ENCODE peak calls at places on chromosomes 5 and 9, in four cellular contexts. Z is GM12878, S is HepG2, E is T47D. K is an unnamed sample.

GRCh38 chr5:69083412-69083811 is 10.4 kb upstream of the SLC30A5 start:
- DNase-seq in Z (no peak), E (no peak), S (peak), K (no peak)

GRCh38 chr5:177303925-177304391 is 359 bp downstream of the PRELID1 start:
- DNase-seq in E (no peak), Z (no peak), S (no peak), K (peak)

GRCh38 chr5:6190838-6191237 is 187.5 kb downstream of the MED10 start:
- DNase-seq in S (no peak), E (no peak), Z (no peak), K (no peak)

GRCh38 chr5:5432020-5432707 is 9.7 kb downstream of the ICE1 start:
- DNase-seq in E (no peak), S (no peak), Z (no peak), K (no peak)

GRCh38 chr5:51278458-51279049 is 104.7 kb upstream of the ISL1 start:
- DNase-seq in Z (no peak), E (no peak), S (no peak), K (peak)

GRCh38 chr5:7261049-7261448 is 134.9 kb upstream of the ADCY2 start:
- DNase-seq in S (peak), E (peak), Z (no peak), K (peak)

GRCh38 chr5:128693779-128694178 is 155.7 kb upstream of the FBN2 start:
- DNase-seq in E (no peak), S (no peak), Z (no peak), K (no peak)

GRCh38 chr5:83265318-83265717 is 188.0 kb downstream of the XRCC4 start:
- DNase-seq in Z (no peak), E (peak), S (peak), K (peak)

GRCh38 chr5:22779499-22779898 is 73.6 kb downstream of the CDH12 start:
- DNase-seq in E (no peak), S (no peak), Z (no peak), K (no peak)

GRCh38 chr9:124218438-124219289 is 39.1 kb upstream of the NEK6 start:
- DNase-seq in Z (peak), S (peak), E (no peak), K (no peak)

GRCh38 chr9:94879230-94879629 is 152.7 kb downstream of the AOPEP start:
- DNase-seq in E (no peak), Z (no peak), S (no peak), K (no peak)

GRCh38 chr9:132873403-132873802 is 4.7 kb downstream of the AK8 start:
- DNase-seq in E (no peak), S (no peak), Z (no peak), K (no peak)

GRCh38 chr5:57383093-57383861 is 99.3 kb downstream of the ACTBL2 start:
- DNase-seq in E (no peak), S (peak), Z (no peak), K (peak)

GRCh38 chr9:136016882-136017812 is 56.0 kb upstream of the UBAC1 start:
- DNase-seq in Z (no peak), S (no peak), E (no peak), K (peak)

GRCh38 chr5:58922392-58923171 is 339.7 kb downstream of the RAB3C start:
- DNase-seq in S (no peak), Z (no peak), E (peak), K (no peak)

GRCh38 chr5:138573949-138574670 is 1.1 kb downstream of the HSPA9 start:
- DNase-seq in E (no peak), Z (no peak), S (no peak), K (no peak)

GRCh38 chr5:43042626-43043399 is 2.7 kb upstream of the ANXA2R start:
- DNase-seq in S (no peak), E (no peak), Z (peak), K (peak)

GRCh38 chr9:133199648-133200321 is 9.3 kb downstream of the OBP2B start:
- DNase-seq in S (no peak), Z (no peak), E (no peak), K (no peak)

GRCh38 chr9:37390759-37391158 is 31.7 kb upstream of the GRHPR start:
- DNase-seq in Z (peak), S (peak), E (no peak), K (no peak)

GRCh38 chr9:104784098-104784497 is 20.2 kb downstream of the NIPSNAP3B start:
- DNase-seq in S (no peak), E (no peak), Z (no peak), K (no peak)

GRCh38 chr5:177131711-177132503 is 1.7 kb upstream of the NSD1 start:
- DNase-seq in S (no peak), Z (no peak), E (no peak), K (no peak)

GRCh38 chr5:56123531-56124243 is 109.4 kb downstream of the ANKRD55 start:
- DNase-seq in E (no peak), S (peak), Z (no peak), K (no peak)

GRCh38 chr9:112570731-112571167 is 84.1 kb downstream of the KIAA1958 start:
- DNase-seq in E (no peak), S (peak), Z (no peak), K (no peak)

GRCh38 chr5:3412146-3412545 is 183.5 kb upstream of the IRX1 start:
- DNase-seq in E (no peak), Z (no peak), S (no peak), K (no peak)

GRCh38 chr9:129834489-129835127 is 467 bp downstream of the C9orf78 start:
- DNase-seq in E (no peak), S (peak), Z (no peak), K (peak)

GRCh38 chr5:78594946-78595921 is 53.3 kb downstream of the LHFPL2 start:
- DNase-seq in Z (no peak), E (peak), S (peak), K (no peak)

GRCh38 chr5:23072179-23072578 is 219.0 kb upstream of the CDH12 start:
- DNase-seq in S (no peak), E (no peak), Z (no peak), K (no peak)

GRCh38 chr9:127313042-127313560 is 48.5 kb downstream of the GARNL3 start:
- DNase-seq in Z (no peak), S (no peak), E (no peak), K (no peak)

GRCh38 chr9:27094640-27095039 is 14.4 kb upstream of the TEK start:
- DNase-seq in Z (no peak), S (no peak), E (no peak), K (no peak)

GRCh38 chr9:3028535-3028934 is 184.6 kb upstream of the PUM3 start:
- DNase-seq in S (no peak), E (no peak), Z (no peak), K (no peak)

GRCh38 chr5:135625061-135625460 is 46.3 kb upstream of the CXCL14 start:
- DNase-seq in S (no peak), Z (no peak), E (no peak), K (no peak)

GRCh38 chr5:95887977-95888376 is 65.5 kb upstream of the GLRX start:
- DNase-seq in E (no peak), S (peak), Z (no peak), K (no peak)

DNA sequence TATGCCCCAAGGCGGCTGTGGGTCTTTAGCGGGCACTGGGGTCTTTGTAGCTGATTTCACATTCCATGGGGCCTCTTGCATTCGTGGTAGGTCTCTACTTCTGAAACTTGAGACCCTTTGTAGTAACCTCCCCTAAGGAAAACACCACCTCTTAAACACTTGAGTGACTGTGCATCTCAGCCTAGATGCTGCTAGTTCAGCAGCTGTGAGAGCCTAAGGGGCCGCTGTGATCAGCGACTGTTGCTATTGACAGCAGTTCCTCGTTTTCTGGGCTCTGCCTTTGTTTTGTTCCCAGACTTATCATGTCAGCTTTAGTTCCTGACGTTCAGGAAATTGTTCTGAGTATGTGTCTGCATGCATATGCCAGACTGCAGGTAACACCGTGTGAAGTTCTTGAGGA is 171.2 kb downstream of the HSPA4 start:
- DNase-seq in S (no peak), Z (no peak), E (no peak), K (no peak)
- TF ChIP-seq JUND in S (no peak), Z (no peak), E (no peak), K (no peak)

DNA sequence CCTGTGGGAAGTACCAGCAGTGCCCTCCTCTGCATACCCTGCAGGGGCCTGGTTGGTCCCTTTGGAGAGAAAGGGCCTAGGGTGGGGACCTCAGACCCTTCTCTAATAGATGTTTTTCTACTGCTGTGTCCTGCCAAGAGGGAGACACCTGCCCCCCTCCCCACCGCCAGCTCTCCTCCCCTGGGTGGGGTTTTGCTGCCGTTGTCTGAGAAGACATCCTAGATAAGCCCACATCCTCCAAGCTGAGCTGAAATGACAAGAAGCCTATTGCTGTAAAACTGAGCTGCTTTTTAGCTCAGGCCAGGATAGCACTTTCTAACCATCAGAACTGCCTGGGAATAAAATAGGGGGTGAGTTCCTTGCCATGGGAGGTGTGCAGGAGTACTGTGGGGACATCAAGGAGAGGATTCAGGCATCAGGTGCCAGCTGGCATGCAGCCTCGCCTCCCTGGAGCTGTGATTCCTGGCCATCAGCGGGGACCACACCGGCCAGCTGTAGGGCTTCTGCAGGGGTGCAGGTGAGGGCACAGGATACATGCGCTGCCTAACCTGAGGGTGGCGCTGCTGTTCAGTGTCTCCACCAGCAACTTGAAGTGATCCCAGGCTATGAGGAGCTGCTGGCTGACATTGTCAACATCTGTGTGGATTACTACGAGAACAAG is 37.9 kb downstream of the CYFIP2 start:
- DNase-seq in Z (no peak), S (no peak), E (no peak), K (no peak)
- TF ChIP-seq JUND in Z (no peak), S (no peak), E (no peak), K (no peak)

DNA sequence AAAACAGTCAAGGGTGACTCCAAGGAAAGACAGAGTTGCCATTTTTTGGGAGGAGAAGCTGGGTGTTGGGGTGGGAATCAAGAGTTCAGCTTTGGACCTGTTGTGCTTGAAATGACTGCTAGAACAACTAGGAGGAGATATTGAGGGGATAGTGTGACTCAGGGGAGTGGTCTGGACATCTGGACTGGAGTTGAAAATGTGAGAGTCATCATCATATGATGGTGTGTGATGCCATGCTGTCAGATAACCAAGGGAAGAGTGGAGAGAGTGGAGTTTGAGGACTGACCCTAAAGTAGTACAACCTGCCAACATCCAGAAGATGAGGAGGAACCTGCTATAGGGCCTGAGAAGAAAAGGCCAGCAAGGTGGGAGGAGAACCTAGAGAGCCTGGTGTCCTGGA is 199.7 kb downstream of the ARHGEF28 start:
- DNase-seq in S (no peak), Z (no peak), E (no peak), K (no peak)
- TF ChIP-seq JUND in S (no peak), Z (no peak), E (no peak), K (no peak)

DNA sequence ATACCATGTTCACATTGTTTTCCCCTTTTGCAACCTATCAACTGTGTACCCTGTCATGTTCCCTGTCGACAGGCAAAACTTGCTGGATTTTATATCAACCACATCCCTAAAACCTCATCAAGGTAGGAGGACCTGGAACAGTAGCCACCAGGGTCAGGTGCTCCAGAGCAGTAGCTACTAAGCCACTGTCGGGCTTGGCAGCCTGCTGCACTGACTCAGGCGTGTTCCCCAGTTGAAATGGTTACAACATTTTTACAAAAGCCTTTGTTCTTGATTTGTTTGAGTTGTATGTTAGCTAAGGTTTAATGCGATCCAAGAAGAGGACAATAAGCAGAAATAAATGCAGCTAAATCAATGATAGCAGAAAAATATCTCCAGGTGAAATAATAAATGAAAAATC is 407.4 kb upstream of the TLE4 start:
- DNase-seq in Z (no peak), S (no peak), E (no peak), K (no peak)
- TF ChIP-seq JUND in Z (no peak), S (no peak), E (no peak), K (no peak)

DNA sequence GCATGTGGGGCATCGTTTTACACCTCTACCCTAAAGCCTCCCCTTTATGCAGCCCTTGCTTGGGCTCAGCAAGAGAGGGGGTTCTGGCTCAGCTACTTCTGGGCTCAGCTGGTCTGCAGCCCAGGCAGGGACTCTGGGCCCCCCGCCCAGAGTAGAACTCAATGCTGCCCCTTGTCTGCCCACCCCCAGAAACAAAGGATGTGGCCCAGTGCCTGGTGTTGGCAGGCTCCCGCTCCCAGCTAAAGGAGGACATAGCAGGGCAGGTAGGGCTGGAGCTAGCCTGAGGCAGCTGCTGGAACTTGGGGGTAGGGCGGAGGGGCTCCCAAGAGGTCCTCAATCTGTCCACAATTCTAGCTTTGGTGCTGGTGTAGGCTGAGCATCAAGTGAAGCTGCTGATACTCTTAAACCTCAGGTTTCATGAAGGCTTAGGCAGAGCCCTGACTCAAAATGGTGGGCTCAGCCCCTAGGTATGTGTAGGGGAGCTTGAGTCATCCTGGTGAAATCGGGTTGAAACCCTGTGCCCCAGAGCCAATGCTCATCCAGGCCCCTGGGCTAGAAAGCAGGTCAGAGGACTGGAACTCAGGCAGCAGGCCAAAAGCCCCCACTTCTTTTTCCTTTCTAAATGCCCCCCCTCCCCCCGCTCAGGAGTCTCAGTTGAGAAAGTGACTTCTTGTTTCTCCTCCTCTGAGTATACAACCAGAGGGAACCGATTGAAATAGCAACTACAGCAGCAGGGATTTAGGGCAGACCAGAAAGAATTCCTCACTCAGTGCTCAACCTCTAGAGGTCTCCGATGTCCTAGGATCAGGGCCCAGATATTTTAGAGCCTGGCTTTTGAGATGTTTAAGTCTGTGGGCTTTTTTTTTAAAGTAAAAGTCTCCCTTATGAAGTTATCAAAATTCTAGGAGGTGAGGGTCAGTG is 11.4 kb downstream of the PSD2 start:
- DNase-seq in S (no peak), Z (no peak), E (no peak), K (no peak)
- TF ChIP-seq JUND in S (no peak), Z (no peak), E (no peak), K (no peak)

GRCh38 chr5:179974946-179975712 is 67.4 kb upstream of the TBC1D9B start:
- DNase-seq in S (peak), E (no peak), Z (no peak), K (peak)
- TF ChIP-seq JUND in S (no peak), E (no peak), Z (no peak), K (no peak)

DNA sequence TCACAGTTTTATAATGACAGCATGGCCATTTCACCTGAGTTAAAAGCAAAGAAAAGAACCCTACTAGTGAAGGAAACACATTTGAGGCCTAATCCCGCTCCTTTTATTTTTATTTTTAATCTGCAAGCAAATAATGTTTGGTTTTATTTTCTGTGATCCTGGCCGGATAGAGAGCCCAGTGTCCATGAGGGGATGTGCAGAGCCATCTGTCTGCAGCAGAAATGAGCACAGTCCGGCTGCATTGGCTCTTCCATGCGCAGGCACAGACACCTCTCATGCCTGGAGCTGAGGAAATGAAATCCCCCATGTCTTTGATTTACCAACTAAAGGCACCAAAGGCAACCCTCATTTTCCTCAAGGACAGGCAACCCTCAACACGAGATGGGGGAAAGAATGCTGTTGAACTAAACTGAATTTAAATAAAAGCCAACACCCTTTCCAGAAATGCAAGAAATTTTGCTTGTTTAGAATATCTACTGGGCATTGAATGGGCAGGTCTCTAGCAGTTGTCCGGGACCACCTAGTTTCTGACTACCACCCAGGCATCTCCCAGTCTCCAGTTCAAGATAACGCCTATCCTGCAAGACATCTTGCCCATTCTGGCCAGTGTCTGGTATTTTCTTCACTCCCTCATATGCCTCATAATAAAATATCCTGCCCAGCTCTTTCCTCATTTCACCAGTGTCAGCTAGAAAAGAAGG is 47.9 kb upstream of the SEMA6A start:
- DNase-seq in E (no peak), S (no peak), Z (no peak), K (no peak)
- TF ChIP-seq JUND in E (no peak), S (no peak), Z (no peak), K (no peak)